ENCODE peak calls at places on chromosomes 11 and 22, in six cellular contexts. One of them, this sample, is unnamed.

GRCh38 chr11:116792144-116792868 is 627 bp upstream of the APOA5 start:
- DNase-seq in CD4-positive, alpha-beta T cell: no peak
- DNase-seq in endothelial cell: no peak
- DNase-seq in tibial nerve: no peak
- DNase-seq in osteocyte: peak
- DNase-seq in fibroblast of lung: no peak
- DNase-seq in this sample: no peak

GRCh38 chr11:45913514-45913913 is 4.2 kb downstream of the PEX16 start:
- DNase-seq in CD4-positive, alpha-beta T cell: no peak
- DNase-seq in tibial nerve: no peak
- DNase-seq in osteocyte: no peak
- DNase-seq in endothelial cell: no peak
- DNase-seq in fibroblast of lung: no peak
- DNase-seq in this sample: no peak

GRCh38 chr11:110907629-110908028 is 195.4 kb upstream of the ARHGAP20 start:
- DNase-seq in tibial nerve: no peak
- DNase-seq in osteocyte: no peak
- DNase-seq in CD4-positive, alpha-beta T cell: no peak
- DNase-seq in endothelial cell: no peak
- DNase-seq in fibroblast of lung: peak
- DNase-seq in this sample: no peak

GRCh38 chr22:39725351-39726035 is 154.9 kb downstream of the CACNA1I start:
- DNase-seq in CD4-positive, alpha-beta T cell: no peak
- DNase-seq in endothelial cell: no peak
- DNase-seq in fibroblast of lung: no peak
- DNase-seq in osteocyte: peak
- DNase-seq in tibial nerve: no peak
- DNase-seq in this sample: no peak

GRCh38 chr11:64742087-64742939 is 1.6 kb downstream of the RASGRP2 start:
- DNase-seq in tibial nerve: no peak
- DNase-seq in osteocyte: no peak
- DNase-seq in CD4-positive, alpha-beta T cell: no peak
- DNase-seq in fibroblast of lung: no peak
- DNase-seq in endothelial cell: peak
- DNase-seq in this sample: no peak

GRCh38 chr11:61147271-61147670 is 14.0 kb downstream of the VPS37C start:
- DNase-seq in CD4-positive, alpha-beta T cell: no peak
- DNase-seq in fibroblast of lung: no peak
- DNase-seq in osteocyte: no peak
- DNase-seq in endothelial cell: no peak
- DNase-seq in tibial nerve: no peak
- DNase-seq in this sample: no peak

GRCh38 chr11:120182790-120183491 is 27.9 kb upstream of the OAF start:
- DNase-seq in osteocyte: peak
- DNase-seq in endothelial cell: peak
- DNase-seq in fibroblast of lung: no peak
- DNase-seq in tibial nerve: no peak
- DNase-seq in CD4-positive, alpha-beta T cell: no peak
- DNase-seq in this sample: peak

GRCh38 chr22:40560551-40560950 is 76.0 kb downstream of the MRTFA start:
- DNase-seq in tibial nerve: no peak
- DNase-seq in endothelial cell: no peak
- DNase-seq in osteocyte: no peak
- DNase-seq in CD4-positive, alpha-beta T cell: no peak
- DNase-seq in fibroblast of lung: peak
- DNase-seq in this sample: no peak

GRCh38 chr22:41656515-41656914 is 32.2 kb downstream of the SNU13 start:
- DNase-seq in osteocyte: no peak
- DNase-seq in endothelial cell: no peak
- DNase-seq in tibial nerve: no peak
- DNase-seq in CD4-positive, alpha-beta T cell: no peak
- DNase-seq in fibroblast of lung: peak
- DNase-seq in this sample: no peak

GRCh38 chr11:114883472-114883871 is 205.1 kb downstream of the NXPE2 start:
- DNase-seq in osteocyte: no peak
- DNase-seq in fibroblast of lung: no peak
- DNase-seq in endothelial cell: no peak
- DNase-seq in tibial nerve: no peak
- DNase-seq in CD4-positive, alpha-beta T cell: no peak
- DNase-seq in this sample: no peak

GRCh38 chr11:825366-826231 is 2.1 kb upstream of the CRACR2B start:
- DNase-seq in CD4-positive, alpha-beta T cell: no peak
- DNase-seq in tibial nerve: no peak
- DNase-seq in endothelial cell: no peak
- DNase-seq in fibroblast of lung: no peak
- DNase-seq in osteocyte: no peak
- DNase-seq in this sample: no peak

GRCh38 chr11:127017482-127017881 is 16.9 kb upstream of the KIRREL3 start:
- DNase-seq in tibial nerve: no peak
- DNase-seq in osteocyte: no peak
- DNase-seq in fibroblast of lung: peak
- DNase-seq in CD4-positive, alpha-beta T cell: no peak
- DNase-seq in endothelial cell: peak
- DNase-seq in this sample: no peak

GRCh38 chr11:22558638-22559037 is 67.0 kb downstream of the FANCF start:
- DNase-seq in CD4-positive, alpha-beta T cell: no peak
- DNase-seq in endothelial cell: no peak
- DNase-seq in fibroblast of lung: peak
- DNase-seq in tibial nerve: no peak
- DNase-seq in osteocyte: no peak
- DNase-seq in this sample: no peak

GRCh38 chr11:27395556-27396258 is 32.7 kb upstream of the CCDC34 start:
- DNase-seq in fibroblast of lung: peak
- DNase-seq in osteocyte: no peak
- DNase-seq in tibial nerve: no peak
- DNase-seq in CD4-positive, alpha-beta T cell: no peak
- DNase-seq in endothelial cell: no peak
- DNase-seq in this sample: no peak

GRCh38 chr11:120339394-120339890 is 3.2 kb downstream of the ARHGEF12 start:
- DNase-seq in endothelial cell: peak
- DNase-seq in tibial nerve: no peak
- DNase-seq in osteocyte: no peak
- DNase-seq in CD4-positive, alpha-beta T cell: no peak
- DNase-seq in fibroblast of lung: peak
- DNase-seq in this sample: no peak

GRCh38 chr22:45769569-45770210 is 98.1 kb downstream of the ATXN10 start:
- DNase-seq in CD4-positive, alpha-beta T cell: no peak
- DNase-seq in endothelial cell: no peak
- DNase-seq in fibroblast of lung: peak
- DNase-seq in tibial nerve: no peak
- DNase-seq in osteocyte: no peak
- DNase-seq in this sample: no peak

GRCh38 chr11:117281869-117282268 is 9.3 kb upstream of the BACE1-AS start:
- DNase-seq in osteocyte: no peak
- DNase-seq in tibial nerve: no peak
- DNase-seq in fibroblast of lung: no peak
- DNase-seq in endothelial cell: no peak
- DNase-seq in CD4-positive, alpha-beta T cell: no peak
- DNase-seq in this sample: no peak

GRCh38 chr11:64804346-64805210 is 1.6 kb upstream of the MAP4K2 start:
- DNase-seq in tibial nerve: no peak
- DNase-seq in endothelial cell: no peak
- DNase-seq in osteocyte: no peak
- DNase-seq in CD4-positive, alpha-beta T cell: no peak
- DNase-seq in fibroblast of lung: no peak
- DNase-seq in this sample: no peak

GRCh38 chr22:22085702-22086500 is 103.3 kb upstream of the TOP3B start:
- DNase-seq in fibroblast of lung: no peak
- DNase-seq in osteocyte: peak
- DNase-seq in tibial nerve: no peak
- DNase-seq in CD4-positive, alpha-beta T cell: no peak
- DNase-seq in endothelial cell: no peak
- DNase-seq in this sample: no peak

GRCh38 chr11:533049-533585 is 2.3 kb downstream of the HRAS start:
- DNase-seq in osteocyte: peak
- DNase-seq in endothelial cell: no peak
- DNase-seq in CD4-positive, alpha-beta T cell: no peak
- DNase-seq in fibroblast of lung: no peak
- DNase-seq in tibial nerve: no peak
- DNase-seq in this sample: no peak

GRCh38 chr11:104320091-104320490 is 156.1 kb upstream of the PDGFD start:
- DNase-seq in CD4-positive, alpha-beta T cell: no peak
- DNase-seq in fibroblast of lung: peak
- DNase-seq in osteocyte: no peak
- DNase-seq in tibial nerve: no peak
- DNase-seq in endothelial cell: no peak
- DNase-seq in this sample: no peak

GRCh38 chr22:37931893-37932389 is 21.5 kb downstream of the C22orf23 start:
- DNase-seq in tibial nerve: no peak
- DNase-seq in endothelial cell: no peak
- DNase-seq in osteocyte: no peak
- DNase-seq in fibroblast of lung: no peak
- DNase-seq in CD4-positive, alpha-beta T cell: no peak
- DNase-seq in this sample: no peak

GRCh38 chr22:37929390-37929789 is 23.3 kb downstream of the MICALL1 start:
- DNase-seq in osteocyte: no peak
- DNase-seq in CD4-positive, alpha-beta T cell: no peak
- DNase-seq in tibial nerve: no peak
- DNase-seq in fibroblast of lung: no peak
- DNase-seq in endothelial cell: no peak
- DNase-seq in this sample: no peak

GRCh38 chr22:37930952-37931440 is 22.4 kb downstream of the C22orf23 start:
- DNase-seq in fibroblast of lung: no peak
- DNase-seq in endothelial cell: no peak
- DNase-seq in tibial nerve: no peak
- DNase-seq in CD4-positive, alpha-beta T cell: no peak
- DNase-seq in osteocyte: no peak
- DNase-seq in this sample: no peak

GRCh38 chr22:37932401-37932800 is 21.0 kb downstream of the C22orf23 start:
- DNase-seq in endothelial cell: no peak
- DNase-seq in CD4-positive, alpha-beta T cell: no peak
- DNase-seq in osteocyte: no peak
- DNase-seq in fibroblast of lung: no peak
- DNase-seq in tibial nerve: no peak
- DNase-seq in this sample: no peak

GRCh38 chr22:37930270-37930951 is 23.0 kb downstream of the C22orf23 start:
- DNase-seq in CD4-positive, alpha-beta T cell: no peak
- DNase-seq in tibial nerve: no peak
- DNase-seq in endothelial cell: no peak
- DNase-seq in osteocyte: no peak
- DNase-seq in fibroblast of lung: peak
- DNase-seq in this sample: no peak
- TF ChIP-seq CTCF in CD4-positive, alpha-beta T cell: no peak
- TF ChIP-seq CTCF in tibial nerve: peak
- TF ChIP-seq CTCF in endothelial cell: peak
- TF ChIP-seq CTCF in osteocyte: peak
- TF ChIP-seq CTCF in fibroblast of lung: peak
- TF ChIP-seq CTCF in this sample: no peak

DNA sequence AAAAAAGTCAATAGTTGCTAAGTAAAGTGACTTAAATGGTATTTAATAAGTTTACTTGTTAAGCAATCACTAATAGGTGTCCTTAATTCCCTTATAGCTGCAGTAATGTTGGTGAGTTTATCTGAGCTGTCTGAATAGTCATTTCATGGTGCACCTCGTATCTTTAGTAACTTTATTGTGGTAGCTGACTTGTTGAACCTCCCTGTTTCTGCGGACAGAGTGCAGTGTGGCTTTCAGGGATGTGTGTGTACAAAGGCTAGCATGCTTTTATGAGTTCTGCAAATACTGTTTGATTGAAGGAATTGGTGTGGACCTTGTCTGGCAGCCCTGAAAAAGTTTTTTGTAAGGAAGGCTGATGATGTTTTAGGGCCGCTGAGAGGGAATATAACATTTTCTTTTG is 2.6 kb downstream of the ZNRF3 start:
- DNase-seq in tibial nerve: no peak
- DNase-seq in endothelial cell: no peak
- DNase-seq in CD4-positive, alpha-beta T cell: no peak
- DNase-seq in osteocyte: no peak
- DNase-seq in fibroblast of lung: no peak
- DNase-seq in this sample: no peak
- TF ChIP-seq CTCF in tibial nerve: no peak
- TF ChIP-seq CTCF in endothelial cell: no peak
- TF ChIP-seq CTCF in CD4-positive, alpha-beta T cell: no peak
- TF ChIP-seq CTCF in osteocyte: no peak
- TF ChIP-seq CTCF in fibroblast of lung: no peak
- TF ChIP-seq CTCF in this sample: no peak

GRCh38 chr22:19770349-19771220 is 10.0 kb downstream of the TBX1 start:
- DNase-seq in osteocyte: no peak
- DNase-seq in fibroblast of lung: no peak
- DNase-seq in endothelial cell: no peak
- DNase-seq in tibial nerve: no peak
- DNase-seq in CD4-positive, alpha-beta T cell: no peak
- DNase-seq in this sample: no peak

GRCh38 chr22:19772422-19772672 is 11.8 kb downstream of the TBX1 start:
- DNase-seq in tibial nerve: no peak
- DNase-seq in osteocyte: no peak
- DNase-seq in CD4-positive, alpha-beta T cell: no peak
- DNase-seq in fibroblast of lung: no peak
- DNase-seq in endothelial cell: no peak
- DNase-seq in this sample: no peak

GRCh38 chr22:19773470-19774040 is 13.0 kb downstream of the TBX1 start:
- DNase-seq in osteocyte: no peak
- DNase-seq in endothelial cell: no peak
- DNase-seq in fibroblast of lung: no peak
- DNase-seq in tibial nerve: no peak
- DNase-seq in CD4-positive, alpha-beta T cell: no peak
- DNase-seq in this sample: no peak

GRCh38 chr22:19774628-19775027 is 14.1 kb downstream of the TBX1 start:
- DNase-seq in endothelial cell: no peak
- DNase-seq in osteocyte: no peak
- DNase-seq in CD4-positive, alpha-beta T cell: no peak
- DNase-seq in fibroblast of lung: no peak
- DNase-seq in tibial nerve: no peak
- DNase-seq in this sample: no peak

DNA sequence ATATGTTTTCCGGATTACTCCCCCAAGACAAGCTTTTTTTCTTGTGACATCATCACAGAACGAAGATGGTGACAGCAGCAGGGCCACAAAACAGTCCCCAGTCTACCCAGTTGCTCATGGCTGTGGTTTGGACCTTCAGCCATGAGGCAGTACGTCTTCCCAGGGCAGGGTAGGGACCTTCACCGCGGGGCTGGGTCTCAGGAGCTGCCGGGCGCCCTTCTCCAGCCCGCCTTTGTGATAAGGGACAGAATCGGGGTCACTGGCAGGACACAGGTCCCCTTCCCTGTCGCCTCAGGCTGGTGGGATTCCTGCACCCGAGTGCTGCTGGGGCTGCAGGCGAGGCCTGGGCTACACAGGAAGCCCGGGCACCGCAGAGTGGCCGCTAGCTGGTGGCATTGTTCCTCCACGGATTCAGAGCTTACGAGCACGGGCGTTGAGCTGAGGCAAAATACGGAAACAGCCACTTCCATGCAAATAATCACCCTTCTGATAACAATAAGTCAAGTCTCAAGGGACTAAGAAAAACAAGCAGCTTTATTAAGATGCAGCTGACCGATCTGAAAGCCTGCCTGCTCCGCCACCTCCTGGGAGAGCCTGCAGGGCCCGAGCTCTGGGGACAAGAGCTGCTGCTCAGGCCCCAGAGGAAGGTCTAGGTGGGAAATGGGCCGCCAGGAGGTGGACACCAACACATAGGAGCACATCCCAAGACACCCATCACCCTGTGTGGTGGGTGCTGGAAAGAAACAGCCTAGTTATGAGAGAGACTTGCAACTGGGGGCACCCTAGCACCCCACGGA is 12.3 kb downstream of the TBX1 start:
- DNase-seq in tibial nerve: no peak
- DNase-seq in osteocyte: no peak
- DNase-seq in endothelial cell: peak
- DNase-seq in CD4-positive, alpha-beta T cell: no peak
- DNase-seq in fibroblast of lung: no peak
- DNase-seq in this sample: no peak
- TF ChIP-seq CTCF in tibial nerve: no peak
- TF ChIP-seq CTCF in osteocyte: no peak
- TF ChIP-seq CTCF in endothelial cell: no peak
- TF ChIP-seq CTCF in CD4-positive, alpha-beta T cell: no peak
- TF ChIP-seq CTCF in fibroblast of lung: no peak
- TF ChIP-seq CTCF in this sample: no peak

GRCh38 chr11:95792200-95792599 is 1.9 kb downstream of the CEP57 start:
- DNase-seq in osteocyte: no peak
- DNase-seq in tibial nerve: no peak
- DNase-seq in fibroblast of lung: no peak
- DNase-seq in endothelial cell: no peak
- DNase-seq in CD4-positive, alpha-beta T cell: no peak
- DNase-seq in this sample: no peak
- TF ChIP-seq CTCF in osteocyte: no peak
- TF ChIP-seq CTCF in tibial nerve: no peak
- TF ChIP-seq CTCF in fibroblast of lung: no peak
- TF ChIP-seq CTCF in endothelial cell: no peak
- TF ChIP-seq CTCF in CD4-positive, alpha-beta T cell: no peak
- TF ChIP-seq CTCF in this sample: no peak